ENCODE peak calls at places on chromosomes 16 and 17, in nine cellular contexts. One of them, this sample, is unnamed.

GRCh38 chr16:19776147-19776546 is 58.1 kb downstream of the IQCK start:
- DNase-seq in GM03348: no peak
- DNase-seq in ELF-1: no peak
- DNase-seq in germinal center: no peak
- DNase-seq in stimulated activated CD4-positive, alpha-beta T cell treated with anti-CD3 and anti-CD28 coated beads, Interleukin-12 subunit alpha, Interleukin-12 subunit beta, amount 100 ng/mL, for 4 hours: no peak
- DNase-seq in effector memory CD8-positive, alpha-beta T cell: no peak
- DNase-seq in activated CD4-positive, alpha-beta memory T cell treated with anti-CD3 and anti-CD28 coated beads, Interleukin-2, amount 10 ng/mL, durations not matched to agents 7 days and 5 days: no peak
- DNase-seq in ascending aorta: no peak
- DNase-seq in NCI-H2081: no peak
- DNase-seq in this sample: no peak

GRCh38 chr16:87278191-87279093 is 38.8 kb downstream of the C16orf95 start:
- DNase-seq in GM03348: peak
- DNase-seq in ELF-1: peak
- DNase-seq in germinal center: peak
- DNase-seq in stimulated activated CD4-positive, alpha-beta T cell treated with anti-CD3 and anti-CD28 coated beads, Interleukin-12 subunit alpha, Interleukin-12 subunit beta, amount 100 ng/mL, for 4 hours: peak
- DNase-seq in effector memory CD8-positive, alpha-beta T cell: peak
- DNase-seq in activated CD4-positive, alpha-beta memory T cell treated with anti-CD3 and anti-CD28 coated beads, Interleukin-2, amount 10 ng/mL, durations not matched to agents 7 days and 5 days: peak
- DNase-seq in ascending aorta: peak
- DNase-seq in NCI-H2081: peak
- DNase-seq in this sample: peak

GRCh38 chr16:57956924-57957323 is 14.0 kb downstream of the CNGB1 start:
- DNase-seq in GM03348: no peak
- DNase-seq in ELF-1: no peak
- DNase-seq in germinal center: no peak
- DNase-seq in stimulated activated CD4-positive, alpha-beta T cell treated with anti-CD3 and anti-CD28 coated beads, Interleukin-12 subunit alpha, Interleukin-12 subunit beta, amount 100 ng/mL, for 4 hours: no peak
- DNase-seq in effector memory CD8-positive, alpha-beta T cell: no peak
- DNase-seq in activated CD4-positive, alpha-beta memory T cell treated with anti-CD3 and anti-CD28 coated beads, Interleukin-2, amount 10 ng/mL, durations not matched to agents 7 days and 5 days: no peak
- DNase-seq in ascending aorta: no peak
- DNase-seq in NCI-H2081: no peak
- DNase-seq in this sample: no peak

GRCh38 chr17:44251062-44251461 is 16.9 kb downstream of the SLC4A1 start:
- DNase-seq in GM03348: no peak
- DNase-seq in ELF-1: no peak
- DNase-seq in germinal center: no peak
- DNase-seq in stimulated activated CD4-positive, alpha-beta T cell treated with anti-CD3 and anti-CD28 coated beads, Interleukin-12 subunit alpha, Interleukin-12 subunit beta, amount 100 ng/mL, for 4 hours: no peak
- DNase-seq in effector memory CD8-positive, alpha-beta T cell: no peak
- DNase-seq in activated CD4-positive, alpha-beta memory T cell treated with anti-CD3 and anti-CD28 coated beads, Interleukin-2, amount 10 ng/mL, durations not matched to agents 7 days and 5 days: no peak
- DNase-seq in ascending aorta: no peak
- DNase-seq in NCI-H2081: no peak
- DNase-seq in this sample: no peak

GRCh38 chr17:4946312-4946976 is 1.9 kb downstream of the PFN1 start:
- DNase-seq in GM03348: no peak
- DNase-seq in ELF-1: no peak
- DNase-seq in germinal center: no peak
- DNase-seq in stimulated activated CD4-positive, alpha-beta T cell treated with anti-CD3 and anti-CD28 coated beads, Interleukin-12 subunit alpha, Interleukin-12 subunit beta, amount 100 ng/mL, for 4 hours: no peak
- DNase-seq in effector memory CD8-positive, alpha-beta T cell: no peak
- DNase-seq in activated CD4-positive, alpha-beta memory T cell treated with anti-CD3 and anti-CD28 coated beads, Interleukin-2, amount 10 ng/mL, durations not matched to agents 7 days and 5 days: no peak
- DNase-seq in ascending aorta: no peak
- DNase-seq in NCI-H2081: no peak
- DNase-seq in this sample: no peak

GRCh38 chr17:44787271-44787940 is 28.6 kb downstream of the ADAM11 start:
- DNase-seq in GM03348: no peak
- DNase-seq in ELF-1: no peak
- DNase-seq in germinal center: no peak
- DNase-seq in stimulated activated CD4-positive, alpha-beta T cell treated with anti-CD3 and anti-CD28 coated beads, Interleukin-12 subunit alpha, Interleukin-12 subunit beta, amount 100 ng/mL, for 4 hours: no peak
- DNase-seq in effector memory CD8-positive, alpha-beta T cell: no peak
- DNase-seq in activated CD4-positive, alpha-beta memory T cell treated with anti-CD3 and anti-CD28 coated beads, Interleukin-2, amount 10 ng/mL, durations not matched to agents 7 days and 5 days: no peak
- DNase-seq in ascending aorta: no peak
- DNase-seq in NCI-H2081: no peak
- DNase-seq in this sample: no peak

GRCh38 chr16:4053663-4054479 is 62.4 kb downstream of the ADCY9 start:
- DNase-seq in GM03348: peak
- DNase-seq in ELF-1: no peak
- DNase-seq in germinal center: no peak
- DNase-seq in stimulated activated CD4-positive, alpha-beta T cell treated with anti-CD3 and anti-CD28 coated beads, Interleukin-12 subunit alpha, Interleukin-12 subunit beta, amount 100 ng/mL, for 4 hours: no peak
- DNase-seq in effector memory CD8-positive, alpha-beta T cell: no peak
- DNase-seq in activated CD4-positive, alpha-beta memory T cell treated with anti-CD3 and anti-CD28 coated beads, Interleukin-2, amount 10 ng/mL, durations not matched to agents 7 days and 5 days: no peak
- DNase-seq in ascending aorta: peak
- DNase-seq in NCI-H2081: peak
- DNase-seq in this sample: no peak

GRCh38 chr17:83128306-83129240 is 49.2 kb downstream of the METRNL start:
- DNase-seq in GM03348: no peak
- DNase-seq in ELF-1: no peak
- DNase-seq in germinal center: no peak
- DNase-seq in stimulated activated CD4-positive, alpha-beta T cell treated with anti-CD3 and anti-CD28 coated beads, Interleukin-12 subunit alpha, Interleukin-12 subunit beta, amount 100 ng/mL, for 4 hours: no peak
- DNase-seq in effector memory CD8-positive, alpha-beta T cell: no peak
- DNase-seq in activated CD4-positive, alpha-beta memory T cell treated with anti-CD3 and anti-CD28 coated beads, Interleukin-2, amount 10 ng/mL, durations not matched to agents 7 days and 5 days: no peak
- DNase-seq in ascending aorta: peak
- DNase-seq in NCI-H2081: no peak
- DNase-seq in this sample: no peak

GRCh38 chr17:62968445-62968923 is 2.4 kb downstream of the TANC2 start:
- DNase-seq in GM03348: peak
- DNase-seq in ELF-1: peak
- DNase-seq in germinal center: peak
- DNase-seq in stimulated activated CD4-positive, alpha-beta T cell treated with anti-CD3 and anti-CD28 coated beads, Interleukin-12 subunit alpha, Interleukin-12 subunit beta, amount 100 ng/mL, for 4 hours: peak
- DNase-seq in effector memory CD8-positive, alpha-beta T cell: peak
- DNase-seq in activated CD4-positive, alpha-beta memory T cell treated with anti-CD3 and anti-CD28 coated beads, Interleukin-2, amount 10 ng/mL, durations not matched to agents 7 days and 5 days: peak
- DNase-seq in ascending aorta: peak
- DNase-seq in NCI-H2081: peak
- DNase-seq in this sample: peak

GRCh38 chr16:31474173-31474714 is 2.3 kb downstream of the TGFB1I1 start:
- DNase-seq in GM03348: peak
- DNase-seq in ELF-1: no peak
- DNase-seq in germinal center: no peak
- DNase-seq in stimulated activated CD4-positive, alpha-beta T cell treated with anti-CD3 and anti-CD28 coated beads, Interleukin-12 subunit alpha, Interleukin-12 subunit beta, amount 100 ng/mL, for 4 hours: no peak
- DNase-seq in effector memory CD8-positive, alpha-beta T cell: no peak
- DNase-seq in activated CD4-positive, alpha-beta memory T cell treated with anti-CD3 and anti-CD28 coated beads, Interleukin-2, amount 10 ng/mL, durations not matched to agents 7 days and 5 days: no peak
- DNase-seq in ascending aorta: no peak
- DNase-seq in NCI-H2081: no peak
- DNase-seq in this sample: no peak

GRCh38 chr16:51120289-51121008 is 30.6 kb downstream of the SALL1 start:
- DNase-seq in GM03348: no peak
- DNase-seq in ELF-1: no peak
- DNase-seq in germinal center: no peak
- DNase-seq in stimulated activated CD4-positive, alpha-beta T cell treated with anti-CD3 and anti-CD28 coated beads, Interleukin-12 subunit alpha, Interleukin-12 subunit beta, amount 100 ng/mL, for 4 hours: no peak
- DNase-seq in effector memory CD8-positive, alpha-beta T cell: no peak
- DNase-seq in activated CD4-positive, alpha-beta memory T cell treated with anti-CD3 and anti-CD28 coated beads, Interleukin-2, amount 10 ng/mL, durations not matched to agents 7 days and 5 days: no peak
- DNase-seq in ascending aorta: no peak
- DNase-seq in NCI-H2081: no peak
- DNase-seq in this sample: no peak

GRCh38 chr16:23801387-23801786 is 34.4 kb upstream of the PRKCB start:
- DNase-seq in GM03348: peak
- DNase-seq in ELF-1: peak
- DNase-seq in germinal center: peak
- DNase-seq in stimulated activated CD4-positive, alpha-beta T cell treated with anti-CD3 and anti-CD28 coated beads, Interleukin-12 subunit alpha, Interleukin-12 subunit beta, amount 100 ng/mL, for 4 hours: peak
- DNase-seq in effector memory CD8-positive, alpha-beta T cell: peak
- DNase-seq in activated CD4-positive, alpha-beta memory T cell treated with anti-CD3 and anti-CD28 coated beads, Interleukin-2, amount 10 ng/mL, durations not matched to agents 7 days and 5 days: peak
- DNase-seq in ascending aorta: peak
- DNase-seq in NCI-H2081: peak
- DNase-seq in this sample: peak

GRCh38 chr17:58415371-58416055 is 1.8 kb downstream of the RNF43 start:
- DNase-seq in GM03348: no peak
- DNase-seq in ELF-1: peak
- DNase-seq in germinal center: no peak
- DNase-seq in stimulated activated CD4-positive, alpha-beta T cell treated with anti-CD3 and anti-CD28 coated beads, Interleukin-12 subunit alpha, Interleukin-12 subunit beta, amount 100 ng/mL, for 4 hours: no peak
- DNase-seq in effector memory CD8-positive, alpha-beta T cell: no peak
- DNase-seq in activated CD4-positive, alpha-beta memory T cell treated with anti-CD3 and anti-CD28 coated beads, Interleukin-2, amount 10 ng/mL, durations not matched to agents 7 days and 5 days: no peak
- DNase-seq in ascending aorta: no peak
- DNase-seq in NCI-H2081: peak
- DNase-seq in this sample: no peak

GRCh38 chr16:22648141-22648540 is 137.4 kb downstream of the NPIPB5 start:
- DNase-seq in GM03348: no peak
- DNase-seq in ELF-1: no peak
- DNase-seq in germinal center: no peak
- DNase-seq in stimulated activated CD4-positive, alpha-beta T cell treated with anti-CD3 and anti-CD28 coated beads, Interleukin-12 subunit alpha, Interleukin-12 subunit beta, amount 100 ng/mL, for 4 hours: no peak
- DNase-seq in effector memory CD8-positive, alpha-beta T cell: no peak
- DNase-seq in activated CD4-positive, alpha-beta memory T cell treated with anti-CD3 and anti-CD28 coated beads, Interleukin-2, amount 10 ng/mL, durations not matched to agents 7 days and 5 days: no peak
- DNase-seq in ascending aorta: no peak
- DNase-seq in NCI-H2081: no peak
- DNase-seq in this sample: no peak